ENCODE peak calls at places on chromosomes 7 and 10, in six cellular contexts. I, O, R, E, C and F are unnamed samples. For H3K4me1, the result is how much of the 10 kb centered on the place peaks cover.

GRCh38 chr7:36082910-36083309 is 70.1 kb upstream of the EEPD1 start:
- ATAC-seq in I (no peak), O (peak), R (no peak), E (no peak), C (no peak), F (no peak)

GRCh38 chr10:63885159-63885558 is 364.0 kb downstream of the REEP3 start:
- ATAC-seq in I (no peak), O (no peak), R (no peak), E (no peak), C (no peak), F (no peak)

GRCh38 chr7:103996017-103996551 is 6.6 kb upstream of the RELN start:
- ATAC-seq in I (no peak), O (no peak), R (no peak), E (no peak), C (no peak), F (no peak)

GRCh38 chr10:63376560-63377304 is 89.0 kb downstream of the JMJD1C start:
- ATAC-seq in I (peak), O (no peak), R (no peak), E (no peak), C (no peak), F (peak)

GRCh38 chr10:80526742-80527141 is 11.0 kb upstream of the SH2D4B start:
- ATAC-seq in I (no peak), O (no peak), R (no peak), E (no peak), C (no peak), F (no peak)

GRCh38 chr10:109914966-109915365 is 8.3 kb downstream of the XPNPEP1 start:
- ATAC-seq in I (peak), O (peak), R (peak), E (peak), C (no peak), F (no peak)

GRCh38 chr7:133961724-133962123 is 165.4 kb upstream of the LRGUK start:
- ATAC-seq in I (no peak), O (no peak), R (no peak), E (no peak), C (no peak), F (no peak)

GRCh38 chr10:110758898-110759297 is 112.8 kb upstream of the PDCD4 start:
- ATAC-seq in I (no peak), O (no peak), R (peak), E (no peak), C (no peak), F (no peak)

GRCh38 chr10:130000918-130001317 is 36.8 kb upstream of the EBF3 start:
- ATAC-seq in I (no peak), O (no peak), R (no peak), E (no peak), C (no peak), F (no peak)

GRCh38 chr10:77641344-77641743 is 3.7 kb upstream of the KCNMA1 start:
- ATAC-seq in I (no peak), O (no peak), R (no peak), E (no peak), C (no peak), F (no peak)

GRCh38 chr10:110897184-110897583 is 21.8 kb downstream of the BBIP1 start:
- ATAC-seq in I (no peak), O (no peak), R (no peak), E (peak), C (no peak), F (no peak)

GRCh38 chr7:30162622-30163124 is 27.9 kb downstream of the MTURN start:
- ATAC-seq in I (peak), O (no peak), R (no peak), E (peak), C (no peak), F (no peak)

GRCh38 chr7:144529269-144529926 is 125.9 kb upstream of the NOBOX start:
- ATAC-seq in I (peak), O (no peak), R (no peak), E (no peak), C (no peak), F (no peak)

DNA sequence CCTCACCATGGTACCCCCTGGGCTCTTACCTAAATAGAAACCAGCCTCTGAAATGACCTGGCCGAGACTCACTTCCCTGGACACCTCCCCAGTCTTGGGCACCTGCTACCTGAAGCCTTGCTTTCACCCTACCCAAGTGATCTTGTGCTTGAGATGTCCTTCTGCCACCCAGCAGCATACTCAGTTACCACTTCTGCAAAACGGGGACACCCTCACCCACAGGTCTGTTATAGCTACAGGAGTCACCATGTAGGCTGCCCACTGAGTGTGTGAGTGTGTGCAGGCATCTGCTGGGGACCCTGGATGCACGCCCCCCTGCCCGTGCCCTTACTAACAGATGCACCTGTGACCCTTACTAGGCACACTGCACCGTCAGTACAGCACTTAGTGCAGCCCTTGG is 94.8 kb upstream of the PPIF start:
- ATAC-seq in I (no peak), O (no peak), R (no peak), E (no peak), C (no peak), F (no peak)
- H3K4me1 ChIP-seq in I (half or more), O (under half), R (under half), E (under half), C (half or more), F (under half)

DNA sequence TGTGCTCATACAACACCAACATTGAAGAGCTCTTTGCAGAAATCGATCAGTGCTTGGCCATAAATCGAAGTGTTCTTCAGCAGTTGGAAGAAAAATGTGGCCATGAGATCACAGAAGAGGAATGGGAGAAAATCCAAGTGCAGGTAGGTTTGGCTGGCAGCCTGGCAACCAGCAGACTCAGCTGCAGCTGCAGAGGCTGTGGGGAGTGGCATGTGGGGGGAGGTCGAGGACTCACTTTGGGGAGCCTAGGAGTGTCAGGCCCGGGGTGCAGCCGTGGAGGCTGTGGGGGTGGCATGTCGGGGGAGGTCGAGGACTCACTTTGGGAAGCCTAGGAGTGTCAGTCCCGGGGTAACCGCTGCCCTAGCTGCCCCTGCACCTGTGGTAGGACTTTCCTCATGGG is 35.1 kb downstream of the RNF32 start:
- ATAC-seq in I (no peak), O (no peak), R (no peak), E (no peak), C (no peak), F (no peak)
- H3K27ac ChIP-seq in I (no peak), O (no peak), R (no peak), E (no peak), C (no peak), F (no peak)

GRCh38 chr7:15652776-15653290 is 33.6 kb downstream of the MEOX2 start:
- ATAC-seq in I (no peak), O (no peak), R (no peak), E (no peak), C (no peak), F (no peak)
- TF ChIP-seq POLR2AphosphoS5 in I (no peak), O (no peak), R (no peak), E (no peak), C (no peak), F (no peak)

DNA sequence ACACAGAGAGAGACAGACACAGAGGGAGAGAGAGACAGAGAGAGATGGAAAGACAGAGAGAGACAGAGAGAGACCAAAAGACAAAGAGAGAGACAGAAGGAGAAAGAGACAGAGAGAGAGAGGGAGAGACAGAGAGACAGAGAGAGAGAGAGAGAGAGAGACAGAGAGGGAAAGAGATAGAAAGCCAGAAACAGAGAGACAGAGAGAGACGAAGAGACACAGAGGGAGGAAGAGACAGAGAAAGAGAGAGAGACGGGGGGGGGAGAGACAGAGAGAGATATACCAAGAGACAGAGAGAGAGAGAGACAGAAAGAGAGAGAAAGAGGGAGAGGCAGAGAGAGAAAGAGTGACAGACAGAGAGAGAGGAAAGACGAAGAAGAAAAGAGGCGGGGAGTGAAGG is 10.2 kb downstream of the VSTM4 start:
- ATAC-seq in I (no peak), O (no peak), R (no peak), E (no peak), C (no peak), F (no peak)
- H3K4me1 ChIP-seq in I (under half), O (under half), R (under half), E (under half), C (under half), F (half or more)